ENCODE peak calls at places on chromosome 15, in ten cellular contexts. One of them, this sample, is unnamed.

GRCh38 chr15:94075349-94075748 is 156.0 kb upstream of the MCTP2 start:
- DNase-seq in heart left ventricle: peak
- DNase-seq in Calu3: no peak
- DNase-seq in endothelial cell: no peak
- DNase-seq in gastrocnemius medialis: peak
- DNase-seq in left ventricle myocardium inferior: peak
- DNase-seq in lower leg skin: peak
- DNase-seq in psoas muscle: peak
- DNase-seq in GM12864: no peak
- DNase-seq in IMR-90: peak
- DNase-seq in this sample: no peak

GRCh38 chr15:69031013-69032001 is 16.8 kb downstream of the NOX5 start:
- DNase-seq in lower leg skin: peak
- DNase-seq in GM12864: no peak
- DNase-seq in left ventricle myocardium inferior: peak
- DNase-seq in IMR-90: no peak
- DNase-seq in endothelial cell: peak
- DNase-seq in gastrocnemius medialis: no peak
- DNase-seq in heart left ventricle: peak
- DNase-seq in psoas muscle: peak
- DNase-seq in Calu3: peak
- DNase-seq in this sample: no peak

GRCh38 chr15:74364936-74365618 is 2.4 kb downstream of the CYP11A1 start:
- DNase-seq in left ventricle myocardium inferior: no peak
- DNase-seq in heart left ventricle: no peak
- DNase-seq in lower leg skin: no peak
- DNase-seq in endothelial cell: no peak
- DNase-seq in Calu3: no peak
- DNase-seq in gastrocnemius medialis: no peak
- DNase-seq in GM12864: no peak
- DNase-seq in psoas muscle: no peak
- DNase-seq in IMR-90: peak
- DNase-seq in this sample: peak

GRCh38 chr15:23687143-23687470 is at the start of gene NDN:
- DNase-seq in heart left ventricle: peak
- DNase-seq in GM12864: no peak
- DNase-seq in IMR-90: peak
- DNase-seq in gastrocnemius medialis: no peak
- DNase-seq in Calu3: no peak
- DNase-seq in lower leg skin: no peak
- DNase-seq in left ventricle myocardium inferior: peak
- DNase-seq in endothelial cell: peak
- DNase-seq in psoas muscle: peak
- DNase-seq in this sample: no peak

GRCh38 chr15:57343018-57343417 is 33.3 kb upstream of the CGNL1 start:
- DNase-seq in IMR-90: no peak
- DNase-seq in gastrocnemius medialis: no peak
- DNase-seq in left ventricle myocardium inferior: no peak
- DNase-seq in Calu3: no peak
- DNase-seq in endothelial cell: no peak
- DNase-seq in heart left ventricle: no peak
- DNase-seq in GM12864: no peak
- DNase-seq in lower leg skin: no peak
- DNase-seq in psoas muscle: no peak
- DNase-seq in this sample: no peak

GRCh38 chr15:67216859-67217258 is 37.6 kb downstream of the AAGAB start:
- DNase-seq in endothelial cell: no peak
- DNase-seq in psoas muscle: no peak
- DNase-seq in IMR-90: no peak
- DNase-seq in gastrocnemius medialis: no peak
- DNase-seq in lower leg skin: no peak
- DNase-seq in heart left ventricle: no peak
- DNase-seq in left ventricle myocardium inferior: no peak
- DNase-seq in GM12864: no peak
- DNase-seq in Calu3: no peak
- DNase-seq in this sample: no peak

GRCh38 chr15:69446947-69447346 is 5.7 kb upstream of the RPLP1 start:
- DNase-seq in IMR-90: no peak
- DNase-seq in left ventricle myocardium inferior: no peak
- DNase-seq in lower leg skin: no peak
- DNase-seq in GM12864: no peak
- DNase-seq in Calu3: no peak
- DNase-seq in endothelial cell: no peak
- DNase-seq in gastrocnemius medialis: no peak
- DNase-seq in psoas muscle: no peak
- DNase-seq in heart left ventricle: no peak
- DNase-seq in this sample: no peak

GRCh38 chr15:39645138-39645975 is 64.5 kb downstream of the THBS1 start:
- DNase-seq in GM12864: no peak
- DNase-seq in heart left ventricle: peak
- DNase-seq in lower leg skin: no peak
- DNase-seq in psoas muscle: no peak
- DNase-seq in left ventricle myocardium inferior: peak
- DNase-seq in endothelial cell: no peak
- DNase-seq in IMR-90: no peak
- DNase-seq in gastrocnemius medialis: no peak
- DNase-seq in Calu3: no peak
- DNase-seq in this sample: no peak

GRCh38 chr15:25846377-25846776 is 16.8 kb downstream of the ATP10A start:
- DNase-seq in IMR-90: no peak
- DNase-seq in psoas muscle: no peak
- DNase-seq in left ventricle myocardium inferior: no peak
- DNase-seq in gastrocnemius medialis: no peak
- DNase-seq in endothelial cell: no peak
- DNase-seq in GM12864: no peak
- DNase-seq in heart left ventricle: no peak
- DNase-seq in Calu3: no peak
- DNase-seq in lower leg skin: no peak
- DNase-seq in this sample: no peak

GRCh38 chr15:38207591-38207990 is 45.0 kb upstream of the SPRED1 start:
- DNase-seq in Calu3: no peak
- DNase-seq in lower leg skin: no peak
- DNase-seq in left ventricle myocardium inferior: no peak
- DNase-seq in endothelial cell: no peak
- DNase-seq in psoas muscle: no peak
- DNase-seq in IMR-90: no peak
- DNase-seq in GM12864: no peak
- DNase-seq in heart left ventricle: no peak
- DNase-seq in gastrocnemius medialis: no peak
- DNase-seq in this sample: no peak

DNA sequence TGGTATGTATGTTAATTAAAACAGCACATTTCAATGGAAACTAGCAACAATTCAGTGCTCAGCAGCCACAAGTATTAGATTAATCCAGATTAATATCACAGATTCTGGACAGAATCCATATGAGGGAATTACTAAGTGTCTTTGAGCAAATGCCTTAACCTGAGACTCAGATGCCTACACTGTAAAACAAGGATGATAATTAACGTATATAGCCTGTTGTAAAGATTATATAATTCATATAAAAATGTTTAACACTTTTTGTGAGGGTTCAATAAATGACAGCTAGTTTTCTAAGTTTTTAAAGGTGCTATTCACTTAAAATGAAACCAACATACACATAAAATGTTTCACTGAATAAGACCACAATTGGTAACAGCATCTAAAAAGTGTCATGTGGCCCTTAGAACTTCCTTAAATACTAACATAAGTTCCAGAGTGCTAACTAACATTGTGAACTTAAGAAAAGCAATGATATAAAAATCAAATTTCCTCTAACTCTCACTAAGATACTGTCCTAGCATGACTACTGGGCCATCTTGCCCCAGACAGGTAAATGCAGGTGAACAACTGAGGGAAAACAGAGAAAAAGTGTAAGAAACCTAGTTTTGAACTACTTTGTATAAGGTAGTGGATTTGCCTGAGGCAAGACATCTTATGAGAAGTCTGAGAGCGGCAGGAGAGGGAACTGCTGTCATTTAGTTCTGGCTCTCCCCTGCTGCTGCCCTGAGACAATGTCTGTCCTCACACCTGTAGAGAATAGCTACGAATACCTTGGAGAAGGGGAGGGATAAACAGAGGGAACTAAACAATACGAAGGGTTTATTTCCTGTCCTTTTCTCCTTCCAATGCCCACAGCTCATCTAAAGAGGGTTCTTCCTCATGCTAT is 151.3 kb downstream of the ADAM10 start:
- DNase-seq in IMR-90: no peak
- DNase-seq in Calu3: no peak
- DNase-seq in gastrocnemius medialis: no peak
- DNase-seq in endothelial cell: no peak
- DNase-seq in lower leg skin: no peak
- DNase-seq in heart left ventricle: no peak
- DNase-seq in left ventricle myocardium inferior: no peak
- DNase-seq in psoas muscle: no peak
- DNase-seq in GM12864: no peak
- DNase-seq in this sample: no peak
- TF ChIP-seq CTCF in IMR-90: no peak
- TF ChIP-seq CTCF in Calu3: no peak
- TF ChIP-seq CTCF in gastrocnemius medialis: no peak
- TF ChIP-seq CTCF in endothelial cell: no peak
- TF ChIP-seq CTCF in lower leg skin: no peak
- TF ChIP-seq CTCF in heart left ventricle: no peak
- TF ChIP-seq CTCF in left ventricle myocardium inferior: no peak
- TF ChIP-seq CTCF in psoas muscle: no peak
- TF ChIP-seq CTCF in GM12864: no peak
- TF ChIP-seq CTCF in this sample: no peak

DNA sequence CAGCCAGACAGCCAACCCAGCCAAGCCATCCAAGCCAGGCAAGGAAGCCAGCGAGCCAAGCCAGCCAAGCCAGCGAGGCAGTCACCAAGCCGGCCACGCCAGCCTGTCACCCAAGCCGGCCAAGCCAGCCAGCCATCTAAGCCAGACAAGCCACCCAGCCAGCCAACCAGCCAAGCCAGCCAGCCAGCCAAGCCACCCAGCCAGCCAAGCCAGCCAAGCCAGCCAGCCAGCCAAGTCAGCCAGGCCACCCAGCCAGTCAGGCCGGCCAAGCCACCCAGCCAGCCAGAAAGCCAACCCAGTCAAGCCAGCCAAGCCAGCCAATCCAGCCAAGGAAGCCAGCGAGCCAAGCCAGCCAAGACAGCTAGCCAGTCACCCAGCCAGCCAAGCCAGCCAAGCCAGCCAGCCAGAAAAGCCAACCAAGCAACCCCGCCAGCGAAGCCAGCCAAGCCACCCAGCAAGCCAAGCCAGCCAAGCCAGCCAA is 201.2 kb downstream of the GOLGA6L6 start:
- DNase-seq in GM12864: no peak
- DNase-seq in left ventricle myocardium inferior: peak
- DNase-seq in lower leg skin: no peak
- DNase-seq in Calu3: no peak
- DNase-seq in IMR-90: peak
- DNase-seq in heart left ventricle: peak
- DNase-seq in psoas muscle: peak
- DNase-seq in endothelial cell: peak
- DNase-seq in gastrocnemius medialis: peak
- DNase-seq in this sample: peak
- TF ChIP-seq CTCF in GM12864: no peak
- TF ChIP-seq CTCF in left ventricle myocardium inferior: no peak
- TF ChIP-seq CTCF in lower leg skin: no peak
- TF ChIP-seq CTCF in Calu3: no peak
- TF ChIP-seq CTCF in IMR-90: no peak
- TF ChIP-seq CTCF in heart left ventricle: no peak
- TF ChIP-seq CTCF in psoas muscle: no peak
- TF ChIP-seq CTCF in endothelial cell: no peak
- TF ChIP-seq CTCF in gastrocnemius medialis: no peak
- TF ChIP-seq CTCF in this sample: no peak

GRCh38 chr15:98794211-98794610 is 145.9 kb downstream of the IGF1R start:
- DNase-seq in lower leg skin: no peak
- DNase-seq in endothelial cell: no peak
- DNase-seq in heart left ventricle: no peak
- DNase-seq in Calu3: no peak
- DNase-seq in left ventricle myocardium inferior: no peak
- DNase-seq in gastrocnemius medialis: no peak
- DNase-seq in IMR-90: no peak
- DNase-seq in psoas muscle: no peak
- DNase-seq in GM12864: no peak
- DNase-seq in this sample: no peak

GRCh38 chr15:98795980-98796379 is 147.6 kb downstream of the IGF1R start:
- DNase-seq in Calu3: no peak
- DNase-seq in heart left ventricle: no peak
- DNase-seq in GM12864: no peak
- DNase-seq in gastrocnemius medialis: no peak
- DNase-seq in endothelial cell: no peak
- DNase-seq in lower leg skin: no peak
- DNase-seq in left ventricle myocardium inferior: no peak
- DNase-seq in IMR-90: no peak
- DNase-seq in psoas muscle: no peak
- DNase-seq in this sample: no peak

GRCh38 chr15:98794754-98795153 is 146.4 kb downstream of the IGF1R start:
- DNase-seq in psoas muscle: no peak
- DNase-seq in left ventricle myocardium inferior: no peak
- DNase-seq in gastrocnemius medialis: no peak
- DNase-seq in lower leg skin: no peak
- DNase-seq in GM12864: no peak
- DNase-seq in Calu3: no peak
- DNase-seq in heart left ventricle: no peak
- DNase-seq in endothelial cell: no peak
- DNase-seq in IMR-90: peak
- DNase-seq in this sample: no peak

GRCh38 chr15:98798375-98798893 is 150.1 kb downstream of the IGF1R start:
- DNase-seq in gastrocnemius medialis: no peak
- DNase-seq in Calu3: no peak
- DNase-seq in lower leg skin: no peak
- DNase-seq in left ventricle myocardium inferior: no peak
- DNase-seq in heart left ventricle: no peak
- DNase-seq in GM12864: no peak
- DNase-seq in psoas muscle: no peak
- DNase-seq in IMR-90: no peak
- DNase-seq in endothelial cell: no peak
- DNase-seq in this sample: no peak

GRCh38 chr15:98796685-98797084 is 148.3 kb downstream of the IGF1R start:
- DNase-seq in heart left ventricle: no peak
- DNase-seq in IMR-90: no peak
- DNase-seq in lower leg skin: no peak
- DNase-seq in endothelial cell: no peak
- DNase-seq in psoas muscle: no peak
- DNase-seq in GM12864: no peak
- DNase-seq in Calu3: no peak
- DNase-seq in gastrocnemius medialis: no peak
- DNase-seq in left ventricle myocardium inferior: no peak
- DNase-seq in this sample: no peak
- TF ChIP-seq CTCF in heart left ventricle: no peak
- TF ChIP-seq CTCF in IMR-90: no peak
- TF ChIP-seq CTCF in lower leg skin: no peak
- TF ChIP-seq CTCF in endothelial cell: no peak
- TF ChIP-seq CTCF in psoas muscle: no peak
- TF ChIP-seq CTCF in GM12864: no peak
- TF ChIP-seq CTCF in Calu3: no peak
- TF ChIP-seq CTCF in gastrocnemius medialis: no peak
- TF ChIP-seq CTCF in left ventricle myocardium inferior: no peak
- TF ChIP-seq CTCF in this sample: no peak

DNA sequence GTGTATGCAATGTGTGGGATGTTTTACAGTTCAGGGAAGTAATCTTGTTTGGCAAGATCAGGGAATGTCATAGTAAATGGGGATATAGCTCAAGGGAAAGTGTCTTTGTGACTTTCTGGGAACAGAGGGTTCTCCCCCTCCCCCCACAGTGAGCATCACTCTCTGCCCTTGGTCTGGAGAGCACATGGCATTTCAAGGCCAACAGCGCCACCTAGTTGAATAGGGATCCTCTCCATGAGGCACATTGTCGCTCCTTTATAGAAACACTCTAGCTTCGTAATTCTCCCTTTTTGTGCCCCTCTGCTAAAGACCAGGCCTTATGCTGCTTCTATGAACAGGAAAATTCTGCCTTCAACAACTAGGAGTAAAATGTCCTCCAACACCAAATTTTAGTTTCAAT is 37.1 kb upstream of the ARNT2 start:
- DNase-seq in psoas muscle: no peak
- DNase-seq in left ventricle myocardium inferior: no peak
- DNase-seq in IMR-90: peak
- DNase-seq in endothelial cell: no peak
- DNase-seq in Calu3: peak
- DNase-seq in GM12864: peak
- DNase-seq in gastrocnemius medialis: no peak
- DNase-seq in heart left ventricle: no peak
- DNase-seq in lower leg skin: no peak
- DNase-seq in this sample: no peak
- TF ChIP-seq CTCF in psoas muscle: no peak
- TF ChIP-seq CTCF in left ventricle myocardium inferior: peak
- TF ChIP-seq CTCF in IMR-90: peak
- TF ChIP-seq CTCF in endothelial cell: no peak
- TF ChIP-seq CTCF in Calu3: peak
- TF ChIP-seq CTCF in GM12864: peak
- TF ChIP-seq CTCF in gastrocnemius medialis: no peak
- TF ChIP-seq CTCF in heart left ventricle: no peak
- TF ChIP-seq CTCF in lower leg skin: no peak
- TF ChIP-seq CTCF in this sample: no peak

This sample was measured in ascending aorta.